ENCODE peak calls at places on chromosomes 16 and 17, in nine cellular contexts. Z is NCI-H69; Y is cerebellar cortex; J is NB4; W is IMR-90; A is neural progenitor cell; E is EH; R is stimulated activated CD8-positive, alpha-beta memory T cell treated with anti-CD3 and anti-CD28 coated beads, Interleukin-7, amount 100 ng/mL, for 1 hour; Q is stimulated activated CD4-positive, alpha-beta T cell treated with anti-CD3 and anti-CD28 coated beads, Interleukin-2, amount 100 ng/mL, for 24 hours. D is an unnamed sample.

GRCh38 chr16:75591001-75591852 is 25.0 kb downstream of the GABARAPL2 start:
- DNase-seq in R (no peak), Z (peak), E (peak), Y (no peak), J (no peak), Q (no peak), W (peak), A (no peak), D (no peak)

GRCh38 chr16:7113949-7114348 is 218.7 kb upstream of the RBFOX1 start:
- DNase-seq in J (no peak), E (no peak), Z (no peak), A (no peak), R (no peak), Y (no peak), Q (no peak), W (no peak), D (no peak)

GRCh38 chr17:81402530-81402941 is 7.3 kb downstream of the BAHCC1 start:
- DNase-seq in W (no peak), Y (no peak), J (no peak), E (no peak), Z (no peak), A (no peak), R (no peak), Q (no peak), D (no peak)

GRCh38 chr16:63578791-63579190 is 1542.6 kb upstream of the CDH8 start:
- DNase-seq in Q (no peak), A (no peak), W (no peak), E (no peak), R (no peak), Y (no peak), Z (no peak), J (no peak), D (no peak)

GRCh38 chr16:67773099-67773498 is 33.3 kb downstream of the RANBP10 start:
- DNase-seq in W (no peak), E (no peak), R (no peak), Y (peak), Q (no peak), A (no peak), J (no peak), Z (no peak), D (no peak)

GRCh38 chr16:30895592-30896202 is 717 bp upstream of the CTF1 start:
- DNase-seq in Q (no peak), R (no peak), Z (no peak), J (no peak), A (no peak), W (no peak), E (no peak), Y (no peak), D (no peak)

GRCh38 chr16:58205276-58206036 is 7.5 kb upstream of the CSNK2A2 start:
- DNase-seq in Q (no peak), R (no peak), J (no peak), W (no peak), Z (no peak), A (no peak), Y (no peak), E (no peak), D (no peak)

GRCh38 chr17:36069131-36069530 is 5.1 kb downstream of the CCL18 start:
- DNase-seq in Q (no peak), J (no peak), W (no peak), R (no peak), Y (no peak), A (no peak), Z (no peak), E (no peak), D (no peak)

GRCh38 chr17:38922538-38923291 is 2.7 kb upstream of the LASP1NB start:
- DNase-seq in Q (no peak), J (no peak), E (peak), W (peak), R (no peak), Z (peak), A (peak), Y (peak), D (no peak)

GRCh38 chr17:81389585-81389984 is 5.7 kb upstream of the BAHCC1 start:
- DNase-seq in W (no peak), J (no peak), Q (no peak), Y (no peak), R (no peak), Z (no peak), E (no peak), A (no peak), D (no peak)

GRCh38 chr16:28261916-28262315 is 30.4 kb upstream of the SBK1 start:
- DNase-seq in Y (peak), W (no peak), A (no peak), R (no peak), J (no peak), Q (no peak), E (no peak), Z (peak), D (no peak)

GRCh38 chr16:72285728-72286127 is 113.8 kb upstream of the PMFBP1 start:
- DNase-seq in Y (no peak), E (no peak), Q (no peak), Z (no peak), W (peak), A (no peak), J (peak), R (no peak), D (no peak)

GRCh38 chr16:11583889-11584565 is 2.7 kb downstream of the LITAF start:
- DNase-seq in Z (peak), Q (no peak), J (peak), E (peak), R (no peak), A (no peak), Y (peak), W (no peak), D (no peak)

GRCh38 chr16:86258713-86259112 is 251.6 kb upstream of the FOXF1 start:
- DNase-seq in E (peak), Z (no peak), J (no peak), A (no peak), Q (no peak), Y (no peak), R (no peak), W (peak), D (no peak)

GRCh38 chr16:66026211-66026610 is 340.3 kb upstream of the CDH5 start:
- DNase-seq in W (no peak), Z (peak), Y (peak), R (no peak), A (peak), Q (no peak), J (peak), E (peak), D (no peak)

GRCh38 chr17:50095626-50096037 is 481 bp downstream of the PDK2 start:
- DNase-seq in A (peak), J (no peak), R (no peak), Z (no peak), Q (no peak), Y (no peak), E (no peak), W (no peak), D (no peak)